ENCODE peak calls at places on chromosomes 11 and 22, in six cellular contexts. Q is adrenal gland, D is GM23248, L is tibial nerve, E is mesendoderm, V is heart right ventricle. A is an unnamed sample.

GRCh38 chr11:111665779-111666178 is 63.5 kb downstream of the SIK2 start:
- DNase-seq in Q (no peak), V (no peak), D (peak), L (no peak), E (peak), A (peak)

GRCh38 chr11:58525037-58525614 is 17.2 kb upstream of the OR5B21 start:
- DNase-seq in D (no peak), V (no peak), Q (no peak), L (no peak), E (peak), A (no peak)

GRCh38 chr11:14764899-14765527 is 121.4 kb downstream of the PDE3B start:
- DNase-seq in V (no peak), Q (no peak), D (peak), E (no peak), L (no peak), A (no peak)

GRCh38 chr22:30920407-30920806 is 48.2 kb downstream of the MORC2 start:
- DNase-seq in D (peak), L (peak), E (peak), Q (peak), V (peak), A (peak)

GRCh38 chr11:3735827-3736226 is 61.5 kb downstream of the NUP98 start:
- DNase-seq in V (no peak), D (peak), Q (no peak), L (no peak), E (peak), A (no peak)

GRCh38 chr11:65870706-65871681 is 1.6 kb downstream of the EFEMP2 start:
- DNase-seq in E (no peak), D (no peak), Q (no peak), V (peak), L (no peak), A (peak)

GRCh38 chr11:5665051-5665450 is 19.8 kb downstream of the TRIM5 start:
- DNase-seq in Q (no peak), E (no peak), D (no peak), L (no peak), V (no peak), A (no peak)

GRCh38 chr11:125056931-125057330 is 6.2 kb upstream of the SLC37A2 start:
- DNase-seq in V (no peak), L (no peak), D (no peak), Q (no peak), E (no peak), A (no peak)

GRCh38 chr11:78830277-78830676 is 255.6 kb upstream of the NARS2 start:
- DNase-seq in L (no peak), Q (no peak), E (peak), V (no peak), D (no peak), A (no peak)

GRCh38 chr22:40733919-40734318 is 54.6 kb downstream of the MCHR1 start:
- DNase-seq in V (no peak), Q (no peak), D (no peak), E (peak), L (no peak), A (no peak)

GRCh38 chr11:12249590-12250260 is 127.6 kb upstream of the PARVA start:
- DNase-seq in D (no peak), Q (no peak), V (no peak), E (no peak), L (no peak), A (no peak)

GRCh38 chr11:124310746-124311145 is 3.0 kb downstream of the OR8D1 start:
- DNase-seq in Q (no peak), D (no peak), L (no peak), E (no peak), V (no peak), A (no peak)

GRCh38 chr11:130202009-130202817 is 42.6 kb downstream of the ST14 start:
- DNase-seq in E (no peak), L (no peak), Q (no peak), V (no peak), D (no peak), A (no peak)

GRCh38 chr22:44795701-44796630 is 43.6 kb downstream of the ARHGAP8 start:
- DNase-seq in L (no peak), V (no peak), D (no peak), Q (no peak), E (peak), A (peak)

GRCh38 chr11:19419813-19420212 is 179.1 kb upstream of the E2F8 start:
- DNase-seq in L (peak), Q (no peak), D (peak), E (no peak), V (no peak), A (no peak)

GRCh38 chr11:29333993-29334780 is 682.6 kb downstream of the KCNA4 start:
- DNase-seq in Q (no peak), E (peak), V (no peak), L (no peak), D (peak), A (peak)

GRCh38 chr11:65476632-65477270 is 22.1 kb upstream of the MALAT1 start:
- DNase-seq in D (peak), L (no peak), E (no peak), V (no peak), Q (no peak), A (no peak)

GRCh38 chr11:78211565-78211964 is 22.8 kb downstream of the USP35 start:
- DNase-seq in D (no peak), L (no peak), V (no peak), E (no peak), Q (no peak), A (no peak)

GRCh38 chr22:49243335-49243734 is 584.3 kb downstream of the BRD1 start:
- DNase-seq in E (no peak), Q (no peak), D (no peak), V (no peak), L (no peak), A (no peak)

GRCh38 chr11:59216654-59217640 is 4.2 kb upstream of the MPEG1 start:
- DNase-seq in D (peak), E (no peak), V (no peak), L (peak), Q (peak), A (no peak)

GRCh38 chr22:21928048-21928447 is 24.6 kb downstream of the PPM1F start:
- DNase-seq in L (no peak), E (no peak), V (no peak), Q (peak), D (no peak), A (peak)

GRCh38 chr11:59822989-59823566 is 12.5 kb upstream of the MRPL16 start:
- DNase-seq in L (peak), D (peak), E (peak), V (no peak), Q (peak), A (peak)

GRCh38 chr22:42397332-42398246 is 34.6 kb downstream of the NFAM1 start:
- DNase-seq in V (no peak), D (no peak), Q (peak), E (no peak), L (peak), A (no peak)

GRCh38 chr11:115241899-115242298 is 262.3 kb downstream of the CADM1 start:
- DNase-seq in L (no peak), D (no peak), E (no peak), Q (no peak), V (no peak), A (no peak)

GRCh38 chr11:115765803-115766239 is 261.6 kb upstream of the CADM1 start:
- DNase-seq in V (no peak), Q (no peak), D (peak), E (no peak), L (no peak), A (no peak)

GRCh38 chr11:71188886-71189767 is 63.2 kb downstream of the SHANK2 start:
- DNase-seq in Q (no peak), E (no peak), D (no peak), V (no peak), L (no peak), A (peak)

GRCh38 chr11:132060546-132060945 is 690.1 kb downstream of the NTM start:
- DNase-seq in V (no peak), Q (no peak), D (no peak), E (no peak), L (no peak), A (no peak)

GRCh38 chr11:90911192-90911591 is 688.3 kb upstream of the CHORDC1 start:
- DNase-seq in E (no peak), L (no peak), Q (no peak), D (no peak), V (no peak), A (no peak)

GRCh38 chr11:2693271-2693833 is 6.4 kb downstream of the KCNQ1OT1 start:
- DNase-seq in V (no peak), Q (peak), D (no peak), L (no peak), E (peak), A (peak)

GRCh38 chr11:96054870-96055705 is 131.2 kb upstream of the MTMR2 start:
- DNase-seq in L (no peak), E (peak), Q (no peak), D (peak), V (no peak), A (peak)

GRCh38 chr11:66498508-66498907 is 11.9 kb upstream of the BBS1 start:
- DNase-seq in L (no peak), D (no peak), V (no peak), E (no peak), Q (no peak), A (no peak)

GRCh38 chr22:39232806-39233735 is 11.7 kb downstream of the PDGFB start:
- DNase-seq in L (no peak), Q (no peak), V (no peak), D (no peak), E (no peak), A (no peak)

GRCh38 chr11:1506981-1507380 is 20.4 kb upstream of the MOB2 start:
- DNase-seq in L (no peak), D (no peak), Q (no peak), V (no peak), E (no peak), A (no peak)

GRCh38 chr11:19978668-19979518 is 181.4 kb downstream of the DBX1 start:
- DNase-seq in D (peak), E (peak), Q (no peak), V (no peak), L (no peak), A (no peak)

GRCh38 chr11:117232022-117232878 is at the start of the genes PCSK7 and RNF214:
- DNase-seq in Q (peak), L (peak), D (peak), V (peak), E (peak), A (peak)

GRCh38 chr11:117239295-117239694 is 6.8 kb downstream of the RNF214 start:
- DNase-seq in L (no peak), Q (no peak), D (peak), E (peak), V (no peak), A (no peak)

GRCh38 chr11:117232911-117233409 is 489 bp downstream of the RNF214 start:
- DNase-seq in L (no peak), Q (no peak), E (no peak), D (peak), V (peak), A (no peak)

GRCh38 chr11:117238221-117238620 is 5.8 kb downstream of the RNF214 start:
- DNase-seq in Q (no peak), L (no peak), V (no peak), E (no peak), D (no peak), A (no peak)
- H3K4me3 ChIP-seq in Q (no peak), L (no peak), V (no peak), E (no peak), D (no peak), A (no peak)

GRCh38 chr11:102625163-102625562 is at the start of gene MMP20:
- DNase-seq in L (no peak), Q (no peak), D (no peak), V (no peak), E (no peak), A (no peak)
- H3K4me3 ChIP-seq in L (no peak), Q (no peak), D (no peak), V (no peak), E (no peak), A (no peak)

GRCh38 chr11:62881579-62882427 is 1.1 kb downstream of the SLC3A2 start:
- DNase-seq in L (peak), V (peak), Q (peak), D (peak), E (peak), A (no peak)

GRCh38 chr11:62882811-62883496 is 2.3 kb downstream of the SLC3A2 start:
- DNase-seq in Q (no peak), L (no peak), V (no peak), E (no peak), D (no peak), A (no peak)

GRCh38 chr11:62882428-62882742 is 1.7 kb downstream of the SLC3A2 start:
- DNase-seq in V (no peak), D (peak), E (no peak), Q (no peak), L (no peak), A (no peak)

GRCh38 chr11:62885137-62885536 is 4.4 kb downstream of the SLC3A2 start:
- DNase-seq in E (no peak), Q (no peak), V (no peak), L (no peak), D (no peak), A (no peak)

DNA sequence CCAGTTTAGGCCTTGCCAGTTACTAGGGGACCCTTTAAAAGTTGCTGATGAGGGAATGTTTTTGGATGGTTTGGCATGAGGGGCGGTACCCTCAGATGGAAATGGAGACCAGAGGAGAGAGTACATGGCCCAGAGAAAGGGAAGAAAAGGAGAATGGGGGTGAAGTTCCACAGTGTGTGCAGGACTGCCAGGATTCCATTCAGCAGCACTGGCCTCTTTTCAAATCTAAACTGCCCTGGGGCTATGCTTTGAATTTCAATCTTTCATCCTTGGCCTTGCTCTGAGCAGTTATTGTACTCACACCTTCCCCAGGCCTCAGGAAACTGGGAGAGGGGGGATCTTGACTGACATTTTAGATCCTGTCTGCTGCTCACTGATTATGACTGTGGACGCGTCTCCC is 3.0 kb downstream of the SLC3A2 start:
- DNase-seq in E (no peak), D (peak), L (no peak), V (no peak), Q (no peak), A (no peak)
- H3K4me3 ChIP-seq in E (no peak), D (peak), L (no peak), V (no peak), Q (no peak), A (no peak)

GRCh38 chr11:74647404-74647803 is 55.0 kb downstream of the POLD3 start:
- DNase-seq in Q (no peak), D (no peak), E (no peak), V (no peak), L (no peak), A (no peak)
- H3K4me3 ChIP-seq in Q (no peak), D (no peak), E (no peak), V (no peak), L (no peak), A (no peak)

DNA sequence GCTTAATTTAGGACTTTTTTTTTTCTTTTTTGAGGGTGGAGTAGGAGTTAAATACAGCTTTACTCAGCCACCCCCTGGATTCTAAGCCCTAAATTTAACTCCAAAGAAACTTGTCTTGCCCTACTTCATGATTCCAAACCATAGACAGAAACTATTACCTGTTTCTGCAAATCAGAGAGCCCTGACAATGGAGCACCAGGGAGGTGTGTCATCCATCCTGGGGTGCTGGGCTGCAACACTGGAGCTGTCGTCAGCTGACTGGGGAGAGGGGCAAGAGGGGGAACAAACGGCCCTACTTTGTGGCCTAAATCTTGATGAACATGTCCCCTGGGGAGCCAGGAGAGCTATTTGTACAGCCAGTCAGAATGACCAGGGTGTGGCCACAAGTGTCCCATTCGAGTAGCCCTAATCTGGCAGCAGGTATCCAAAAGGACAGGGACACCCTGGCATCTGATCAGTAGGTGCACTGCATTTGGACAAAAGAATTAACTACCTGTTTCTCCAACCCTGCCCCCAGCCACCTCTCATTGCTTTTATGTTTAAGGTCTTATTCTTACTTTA is 50.8 kb downstream of the PLEKHA7 start:
- DNase-seq in V (no peak), D (no peak), Q (no peak), L (no peak), E (no peak), A (no peak)
- H3K4me3 ChIP-seq in V (no peak), D (no peak), Q (no peak), L (no peak), E (no peak), A (no peak)

GRCh38 chr22:20508815-20509271 is 1.4 kb downstream of the MED15 start:
- DNase-seq in V (no peak), D (peak), E (no peak), Q (no peak), L (no peak), A (no peak)

GRCh38 chr22:20507253-20508066 is at the start of gene MED15:
- DNase-seq in L (peak), V (peak), E (peak), D (peak), Q (peak), A (peak)

GRCh38 chr22:20511578-20512259 is 4.3 kb downstream of the MED15 start:
- DNase-seq in V (no peak), E (no peak), Q (no peak), L (no peak), D (no peak), A (no peak)

GRCh38 chr22:20510811-20511577 is 3.6 kb downstream of the MED15 start:
- DNase-seq in L (no peak), Q (no peak), V (no peak), E (no peak), D (peak), A (no peak)

GRCh38 chr22:20509344-20510047 is 2.1 kb downstream of the MED15 start:
- DNase-seq in E (peak), V (peak), Q (peak), D (peak), L (peak), A (peak)
- H3K4me3 ChIP-seq in E (no peak), V (peak), Q (no peak), D (peak), L (peak), A (no peak)

DNA sequence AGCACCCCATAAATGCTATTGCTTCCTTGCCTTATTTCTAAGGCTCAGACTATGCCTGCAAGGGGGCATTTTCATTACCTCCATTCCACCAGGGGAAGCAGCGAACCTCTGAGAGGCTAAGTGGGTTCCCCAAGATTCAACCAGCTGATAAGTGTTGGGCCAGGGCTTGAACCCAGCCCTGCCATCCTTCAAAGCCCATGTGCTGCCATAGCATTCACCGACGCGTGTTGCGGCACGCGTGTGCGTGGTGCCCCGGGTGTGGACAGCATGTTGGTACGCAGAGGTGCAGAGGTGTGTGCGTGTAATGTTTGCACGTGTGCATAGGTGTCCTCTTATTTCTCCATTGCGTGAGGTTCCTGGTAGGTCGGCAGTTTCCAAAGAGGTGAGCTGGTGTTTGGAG is 66.0 kb upstream of the PPARA start:
- DNase-seq in D (no peak), L (no peak), V (peak), E (no peak), Q (peak), A (no peak)
- H3K4me3 ChIP-seq in D (peak), L (no peak), V (peak), E (no peak), Q (no peak), A (no peak)

DNA sequence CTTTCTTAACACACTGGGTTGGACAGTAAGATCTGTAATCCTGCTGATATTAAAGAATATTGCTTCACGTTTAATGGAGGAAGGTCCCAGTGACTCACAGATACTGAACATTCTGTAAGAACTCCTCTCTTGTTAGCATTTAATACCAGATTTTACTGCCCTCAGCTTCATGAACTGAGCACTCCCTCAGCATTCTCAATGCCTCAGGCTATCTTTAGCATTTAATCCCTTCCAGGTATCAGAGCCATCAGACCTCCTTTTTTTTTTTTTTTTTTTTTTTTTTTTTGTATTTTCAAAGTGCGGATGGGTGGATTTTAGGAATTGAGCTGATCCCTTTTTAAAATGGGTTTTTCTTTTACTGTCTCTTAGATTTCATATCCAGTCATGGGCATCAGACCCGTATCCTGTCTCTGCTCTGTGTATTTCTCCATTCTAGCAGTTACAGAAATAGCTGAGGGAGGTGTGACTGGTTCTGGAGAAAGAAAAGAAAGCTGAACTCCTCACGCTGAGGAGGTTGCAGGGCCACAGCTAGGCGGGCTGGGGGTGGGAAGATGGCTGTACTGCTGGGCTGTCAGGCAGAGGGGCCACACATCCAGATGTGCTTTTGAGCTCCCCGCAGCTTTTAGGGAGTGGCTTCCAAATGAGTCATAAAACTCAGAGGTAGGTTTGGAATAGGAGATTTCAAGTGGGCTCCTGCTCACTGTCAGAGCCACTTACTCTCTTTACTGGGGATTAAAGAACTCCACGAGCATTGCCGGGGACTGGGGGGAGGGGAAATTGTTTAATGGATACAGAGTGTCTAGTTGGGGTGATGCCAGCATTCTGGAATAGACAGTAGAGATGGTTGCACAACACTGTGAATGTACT is 97.0 kb downstream of the SYT9 start:
- DNase-seq in Q (no peak), L (no peak), V (no peak), E (peak), D (peak), A (peak)
- H3K4me3 ChIP-seq in Q (no peak), L (no peak), V (no peak), E (no peak), D (no peak), A (no peak)

DNA sequence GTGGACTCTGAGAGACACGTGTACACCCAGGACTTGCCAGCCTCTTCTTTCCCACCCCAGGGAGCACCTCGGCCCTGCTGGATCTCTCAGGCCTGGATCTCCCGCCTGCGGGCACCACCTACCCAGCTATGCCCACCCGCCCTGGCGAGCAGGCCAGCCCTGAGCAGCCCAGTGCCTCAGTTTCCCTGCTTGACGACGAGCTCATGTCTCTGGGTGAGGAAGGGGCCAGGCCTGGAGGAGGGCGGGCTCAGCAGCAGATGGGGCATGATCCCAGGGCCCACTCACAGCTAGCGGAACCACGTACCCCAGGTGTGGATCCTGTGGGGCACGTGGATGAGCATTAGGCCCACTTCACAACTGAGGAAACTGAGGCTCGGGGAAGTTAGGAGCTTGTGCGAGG is 13.7 kb upstream of the SH3BP1 start:
- DNase-seq in Q (no peak), V (no peak), L (no peak), E (no peak), D (no peak), A (no peak)
- H3K4me3 ChIP-seq in Q (no peak), V (no peak), L (no peak), E (no peak), D (no peak), A (no peak)